ENCODE peak calls at places on chromosomes 2 and 18, in ten cellular contexts. N is heart left ventricle, D is colonic mucosa, J is GM23248, C is psoas muscle, R is BE2C, P is left ventricle myocardium inferior, M is NT2/D1, K is osteoblast, S is IMR-90. Z is an unnamed sample. For H3K36me3 and H3K9me3, the result is how much of the 10 kb centered on the place peaks cover.

GRCh38 chr18:59446012-59446411 is 86.9 kb upstream of the LMAN1 start:
- DNase-seq in N (no peak), D (no peak), J (peak), C (no peak), R (no peak), P (no peak), M (no peak), K (no peak), S (peak), Z (no peak)

GRCh38 chr2:18404708-18405107 is 155.7 kb downstream of the RDH14 start:
- DNase-seq in N (no peak), D (no peak), J (no peak), C (no peak), R (no peak), P (no peak), M (peak), K (no peak), S (no peak), Z (no peak)

GRCh38 chr2:153866595-153866994 is 5.1 kb upstream of the GALNT13 start:
- DNase-seq in N (no peak), D (no peak), J (no peak), C (no peak), R (no peak), P (no peak), M (no peak), K (no peak), S (no peak), Z (no peak)

GRCh38 chr18:79567481-79568147 is 112.0 kb upstream of the CTDP1 start:
- DNase-seq in N (peak), D (no peak), J (peak), C (peak), R (no peak), P (peak), M (peak), K (peak), S (peak), Z (peak)

GRCh38 chr2:20050104-20050711 is 1.2 kb downstream of the LAPTM4A start:
- DNase-seq in N (no peak), D (peak), J (peak), C (no peak), R (no peak), P (no peak), M (no peak), K (peak), S (peak), Z (no peak)

GRCh38 chr2:36147670-36148390 is 207.7 kb upstream of the CRIM1 start:
- DNase-seq in N (no peak), D (no peak), J (peak), C (no peak), R (no peak), P (no peak), M (no peak), K (no peak), S (no peak), Z (no peak)

GRCh38 chr2:10357770-10358169 is 55.1 kb downstream of the HPCAL1 start:
- DNase-seq in N (no peak), D (no peak), J (no peak), C (no peak), R (no peak), P (no peak), M (no peak), K (peak), S (no peak), Z (no peak)

GRCh38 chr2:71852141-71852711 is 295.4 kb downstream of the CYP26B1 start:
- DNase-seq in N (peak), D (no peak), J (peak), C (no peak), R (peak), P (peak), M (no peak), K (no peak), S (no peak), Z (no peak)

GRCh38 chr18:58682429-58683069 is 11.3 kb downstream of the MALT1 start:
- DNase-seq in N (peak), D (peak), J (peak), C (peak), R (peak), P (peak), M (no peak), K (peak), S (peak), Z (peak)

GRCh38 chr2:61722800-61723199 is 131.1 kb downstream of the FAM161A start:
- DNase-seq in N (no peak), D (no peak), J (no peak), C (no peak), R (no peak), P (no peak), M (no peak), K (no peak), S (no peak), Z (no peak)

GRCh38 chr2:234971494-234971893 is 19.7 kb downstream of the SH3BP4 start:
- DNase-seq in N (no peak), D (no peak), J (no peak), C (no peak), R (no peak), P (no peak), M (no peak), K (no peak), S (no peak), Z (no peak)

GRCh38 chr2:647691-648231 is 29.4 kb downstream of the TMEM18 start:
- DNase-seq in N (no peak), D (no peak), J (no peak), C (no peak), R (no peak), P (no peak), M (no peak), K (peak), S (no peak), Z (no peak)

GRCh38 chr18:32286749-32287148 is 96.9 kb downstream of the MEP1B start:
- DNase-seq in N (no peak), D (no peak), J (no peak), C (no peak), R (no peak), P (no peak), M (no peak), K (no peak), S (no peak), Z (no peak)

GRCh38 chr18:32284284-32284683 is 94.4 kb downstream of the MEP1B start:
- DNase-seq in N (no peak), D (no peak), J (peak), C (no peak), R (no peak), P (no peak), M (no peak), K (peak), S (peak), Z (no peak)

GRCh38 chr18:32287873-32288272 is 98.0 kb downstream of the MEP1B start:
- DNase-seq in N (no peak), D (no peak), J (no peak), C (no peak), R (no peak), P (no peak), M (no peak), K (no peak), S (no peak), Z (no peak)

GRCh38 chr18:32289480-32290075 is 99.7 kb downstream of the MEP1B start:
- DNase-seq in N (no peak), D (peak), J (peak), C (no peak), R (peak), P (no peak), M (peak), K (peak), S (peak), Z (peak)

GRCh38 chr18:32287249-32287648 is 97.4 kb downstream of the MEP1B start:
- DNase-seq in N (no peak), D (no peak), J (no peak), C (no peak), R (no peak), P (no peak), M (no peak), K (no peak), S (no peak), Z (no peak)
- H3K4me3 ChIP-seq in N (no peak), D (no peak), J (no peak), C (no peak), R (no peak), P (no peak), M (no peak), K (no peak), S (no peak), Z (no peak)

GRCh38 chr2:169641464-169641863 is 52.7 kb downstream of the CFAP210 start:
- DNase-seq in N (no peak), D (no peak), J (no peak), C (no peak), R (no peak), P (no peak), M (no peak), K (no peak), S (peak), Z (no peak)

GRCh38 chr2:169637620-169638019 is 53.5 kb downstream of the PPIG start:
- DNase-seq in N (no peak), D (no peak), J (peak), C (no peak), R (no peak), P (no peak), M (no peak), K (no peak), S (peak), Z (no peak)

GRCh38 chr2:169640104-169640503 is 54.1 kb downstream of the CFAP210 start:
- DNase-seq in N (no peak), D (no peak), J (no peak), C (no peak), R (no peak), P (no peak), M (no peak), K (no peak), S (no peak), Z (no peak)

DNA sequence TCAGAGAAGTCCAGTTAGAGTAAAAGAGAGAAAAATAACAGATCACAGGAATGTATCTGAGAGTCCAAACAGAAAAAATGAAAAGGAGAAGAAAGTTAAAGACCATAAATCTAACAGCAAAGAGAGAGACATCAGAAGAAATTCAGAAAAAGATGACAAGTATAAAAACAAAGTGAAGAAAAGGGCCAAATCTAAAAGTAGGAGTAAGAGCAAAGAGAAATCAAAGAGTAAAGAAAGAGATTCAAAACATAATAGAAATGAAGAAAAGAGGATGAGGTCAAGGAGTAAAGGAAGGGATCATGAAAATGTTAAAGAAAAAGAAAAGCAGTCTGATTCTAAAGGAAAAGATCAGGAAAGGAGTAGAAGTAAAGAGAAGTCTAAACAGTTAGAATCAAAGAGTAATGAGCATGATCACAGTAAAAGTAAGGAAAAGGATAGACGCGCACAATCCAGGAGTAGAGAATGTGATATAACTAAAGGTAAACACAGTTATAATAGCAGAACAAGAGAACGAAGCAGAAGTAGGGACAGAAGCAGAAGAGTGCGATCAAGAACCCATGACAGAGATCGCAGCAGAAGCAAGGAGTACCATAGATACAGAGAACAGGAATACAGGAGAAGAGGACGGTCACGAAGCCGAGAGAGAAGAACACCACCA is 52.4 kb downstream of the PPIG start:
- DNase-seq in N (no peak), D (no peak), J (no peak), C (no peak), R (no peak), P (no peak), M (no peak), K (no peak), S (no peak), Z (no peak)
- H3K36me3 ChIP-seq in N (half or more), D (under half), J (half or more), C (half or more), R (under half), P (half or more), M (half or more), K (under half), S (under half), Z (half or more)

GRCh38 chr18:72114801-72115594 is 429.1 kb downstream of the CBLN2 start:
- DNase-seq in N (no peak), D (no peak), J (no peak), C (no peak), R (no peak), P (no peak), M (no peak), K (no peak), S (no peak), Z (no peak)
- H3K9me3 ChIP-seq in N (under half), D (under half), J (under half), C (under half), R (under half), P (under half), M (under half), K (under half), S (under half), Z (under half)

GRCh38 chr18:8711736-8712135 is 6.4 kb downstream of the MTCL1 start:
- DNase-seq in N (no peak), D (no peak), J (no peak), C (no peak), R (no peak), P (no peak), M (no peak), K (no peak), S (no peak), Z (no peak)
- H3K4me3 ChIP-seq in N (no peak), D (no peak), J (no peak), C (no peak), R (no peak), P (no peak), M (no peak), K (no peak), S (no peak), Z (no peak)

DNA sequence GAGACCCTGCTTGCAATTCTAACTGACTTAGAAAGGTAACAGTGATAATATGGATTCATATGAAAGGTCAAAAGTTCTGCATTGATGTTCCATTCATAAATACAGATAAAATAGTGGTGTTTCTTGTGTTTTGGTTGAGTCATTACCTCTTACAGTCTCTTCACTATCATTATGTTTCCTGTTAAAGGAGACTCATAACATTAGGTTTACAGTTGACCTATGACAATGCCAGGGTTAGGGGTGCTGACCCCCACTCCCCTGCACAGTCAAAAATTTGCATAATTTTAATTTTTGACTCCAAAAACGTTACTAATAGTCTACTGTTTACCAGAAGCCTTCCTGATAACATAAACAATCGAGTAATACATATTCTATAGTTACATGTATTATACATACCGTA is 75.4 kb downstream of the VRK2 start:
- DNase-seq in N (no peak), D (no peak), J (no peak), C (no peak), R (no peak), P (no peak), M (no peak), K (no peak), S (no peak), Z (no peak)
- H3K36me3 ChIP-seq in N (under half), D (under half), J (under half), C (under half), R (under half), P (under half), M (under half), K (under half), S (under half), Z (under half)

Z was measured in MG63.